ENCODE peak calls at places on chromosomes 16 and 17, in five cellular contexts. Q is mucosa of descending colon, C is stomach, F is SK-N-SH, G is aorta. W is an unnamed sample.

GRCh38 chr16:67444259-67445125 is 13.6 kb downstream of the HSD11B2 start:
- DNase-seq in G (no peak), F (no peak), Q (no peak), C (no peak), W (no peak)

GRCh38 chr16:53159781-53160436 is 105.1 kb downstream of the CHD9 start:
- DNase-seq in Q (no peak), G (no peak), F (peak; percentile 43), C (no peak), W (no peak)

GRCh38 chr16:17138801-17139200 is 332.0 kb downstream of the XYLT1 start:
- DNase-seq in G (no peak), Q (no peak), C (no peak), F (no peak), W (no peak)

GRCh38 chr16:84484579-84485254 is 19.7 kb downstream of the MEAK7 start:
- DNase-seq in F (peak; percentile 77), Q (peak; percentile 69), G (no peak), C (peak; percentile 64), W (no peak)

GRCh38 chr17:12734852-12735430 is 54.4 kb upstream of the ARHGAP44 start:
- DNase-seq in Q (no peak), C (no peak), F (no peak), G (no peak), W (no peak)

GRCh38 chr17:13750783-13751484 is 149.2 kb upstream of the HS3ST3A1 start:
- DNase-seq in C (no peak), Q (no peak), F (no peak), G (no peak), W (no peak)

GRCh38 chr17:7686221-7687071 is 844 bp downstream of the TP53 start:
- DNase-seq in G (peak; percentile 88), F (peak; percentile 80), C (peak; percentile 76), Q (peak; percentile 82), W (peak; percentile 81)

GRCh38 chr17:63185420-63185819 is 219.4 kb downstream of the TANC2 start:
- DNase-seq in Q (no peak), F (no peak), G (no peak), C (no peak), W (no peak)

GRCh38 chr16:75627856-75628255 is 4.8 kb upstream of the ADAT1 start:
- DNase-seq in G (no peak), C (no peak), F (no peak), Q (no peak), W (no peak)

GRCh38 chr17:47957591-47958490 is at the start of gene PRR15L:
- DNase-seq in C (peak; percentile 93), G (no peak), F (no peak), Q (peak; percentile 88), W (peak; percentile 77)

GRCh38 chr16:53545433-53545832 is 42.4 kb upstream of the AKTIP start:
- DNase-seq in C (no peak), G (no peak), F (no peak), Q (no peak), W (no peak)

GRCh38 chr16:66159987-66160386 is 206.5 kb upstream of the CDH5 start:
- DNase-seq in G (no peak), C (no peak), Q (no peak), F (no peak), W (no peak)

GRCh38 chr17:31309525-31309924 is 4.3 kb downstream of the EVI2B start:
- DNase-seq in F (no peak), C (no peak), G (no peak), Q (no peak), W (no peak)

GRCh38 chr16:66601471-66601870 is 3.0 kb upstream of the CMTM3 start:
- DNase-seq in C (no peak), G (no peak), F (no peak), Q (no peak), W (no peak)

GRCh38 chr16:48608871-48609452 is 1.0 kb downstream of the N4BP1 start:
- DNase-seq in C (peak; percentile 21), G (no peak), F (peak; percentile 66), Q (no peak), W (no peak)

GRCh38 chr17:20053343-20053964 is 44.3 kb downstream of the SPECC1 start:
- DNase-seq in Q (no peak), F (no peak), G (no peak), C (no peak), W (no peak)

GRCh38 chr17:9239821-9240658 is 218.7 kb downstream of the NTN1 start:
- DNase-seq in Q (peak; percentile 87), F (peak; percentile 97), G (peak; percentile 88), C (peak; percentile 71), W (peak; percentile 85)

GRCh38 chr16:81616321-81617020 is 162.6 kb upstream of the PLCG2 start:
- DNase-seq in C (peak; percentile 73), Q (peak; percentile 76), F (peak; percentile 65), G (peak; percentile 85), W (peak; percentile 79)

GRCh38 chr17:79748296-79749099 is 17.8 kb downstream of the ENPP7 start:
- DNase-seq in G (no peak), C (no peak), Q (no peak), F (peak; percentile 82), W (no peak)

GRCh38 chr16:19240494-19240893 is 45.0 kb upstream of the CLEC19A start:
- DNase-seq in C (no peak), G (no peak), Q (no peak), F (no peak), W (no peak)

GRCh38 chr17:72102366-72102765 is 18.5 kb upstream of the SOX9 start:
- DNase-seq in G (no peak), F (no peak), Q (no peak), C (no peak), W (no peak)

GRCh38 chr17:42653179-42654124 is 5.6 kb upstream of the TUBG2 start:
- DNase-seq in Q (peak; percentile 49), C (no peak), F (peak; percentile 83), G (peak; percentile 79), W (no peak)

GRCh38 chr16:3737181-3737580 is 19.9 kb upstream of the TRAP1 start:
- DNase-seq in F (no peak), Q (no peak), C (no peak), G (no peak), W (no peak)

GRCh38 chr16:49748322-49748721 is 107.6 kb downstream of the ZNF423 start:
- DNase-seq in Q (no peak), C (no peak), G (peak; percentile 59), F (no peak), W (no peak)

GRCh38 chr16:31201511-31202401 is 804 bp downstream of the PYCARD start:
- DNase-seq in C (peak; percentile 47), Q (peak; percentile 86), F (peak; percentile 50), G (peak; percentile 64), W (peak; percentile 73)

GRCh38 chr17:40071720-40072480 is 9.1 kb downstream of the THRA start:
- DNase-seq in C (peak; percentile 95), G (peak; percentile 83), Q (peak; percentile 87), F (peak; percentile 79), W (peak; percentile 85)

GRCh38 chr17:13702266-13702665 is 100.5 kb upstream of the HS3ST3A1 start:
- DNase-seq in C (no peak), G (no peak), F (no peak), Q (no peak), W (no peak)

GRCh38 chr16:22322021-22322471 is 24.8 kb downstream of the POLR3E start:
- DNase-seq in G (no peak), C (no peak), Q (no peak), F (no peak), W (no peak)

GRCh38 chr17:39208136-39208535 is 8.1 kb downstream of the RPL19 start:
- DNase-seq in C (no peak), Q (no peak), F (no peak), G (no peak), W (peak; percentile 73)

GRCh38 chr16:28157768-28158535 is 53.8 kb downstream of the XPO6 start:
- DNase-seq in F (no peak), C (no peak), Q (no peak), G (no peak), W (no peak)

DNA sequence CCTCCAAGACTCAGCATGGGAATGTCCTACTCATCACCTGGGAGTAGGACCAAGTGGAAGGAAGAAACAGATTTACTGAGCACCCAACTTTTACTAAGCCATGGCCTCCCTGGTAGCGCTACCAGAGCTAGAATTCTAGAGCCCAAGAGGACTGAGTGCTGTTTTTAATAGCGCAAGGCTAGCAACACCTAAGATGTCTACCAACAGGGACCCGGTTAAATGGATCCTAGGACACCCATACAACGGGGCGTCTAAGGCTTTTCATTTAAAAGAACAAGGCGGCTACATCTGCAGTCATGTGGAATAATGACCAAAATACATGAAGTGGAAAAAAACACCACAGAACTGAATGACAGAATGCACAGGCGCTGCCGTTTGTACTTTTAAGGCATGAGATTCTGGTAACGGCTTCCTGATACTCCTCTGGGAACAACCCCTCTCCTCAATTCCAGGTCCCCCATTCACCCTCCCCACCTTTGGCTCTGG is 5.1 kb downstream of the GGA2 start:
- DNase-seq in F (no peak), Q (no peak), G (no peak), C (no peak), W (no peak)
- H3K4me3 ChIP-seq in F (no peak overlapping the region), Q (no peak overlapping the region), G (no peak overlapping the region), C (no peak overlapping the region), W (no peak overlapping the region)

GRCh38 chr16:23394141-23394540 is 58.8 kb downstream of the COG7 start:
- DNase-seq in Q (no peak), G (no peak), C (no peak), F (no peak), W (no peak)
- H3K36me3 ChIP-seq in Q (no peaks in the 10 kb centered on the region), G (peaks cover 2% of the 10 kb centered on the region), C (peaks cover 54% of the 10 kb centered on the region), F (peaks cover 51% of the 10 kb centered on the region), W (peaks cover 80% of the 10 kb centered on the region)

GRCh38 chr17:28317099-28317964 is 1.7 kb upstream of the TMEM97 start:
- DNase-seq in C (no peak), Q (no peak), G (no peak), F (peak; percentile 27), W (no peak)
- H3K4me3 ChIP-seq in C (no peak overlapping the region), Q (no peak overlapping the region), G (no peak overlapping the region), F (no peak overlapping the region), W (no peak overlapping the region)

DNA sequence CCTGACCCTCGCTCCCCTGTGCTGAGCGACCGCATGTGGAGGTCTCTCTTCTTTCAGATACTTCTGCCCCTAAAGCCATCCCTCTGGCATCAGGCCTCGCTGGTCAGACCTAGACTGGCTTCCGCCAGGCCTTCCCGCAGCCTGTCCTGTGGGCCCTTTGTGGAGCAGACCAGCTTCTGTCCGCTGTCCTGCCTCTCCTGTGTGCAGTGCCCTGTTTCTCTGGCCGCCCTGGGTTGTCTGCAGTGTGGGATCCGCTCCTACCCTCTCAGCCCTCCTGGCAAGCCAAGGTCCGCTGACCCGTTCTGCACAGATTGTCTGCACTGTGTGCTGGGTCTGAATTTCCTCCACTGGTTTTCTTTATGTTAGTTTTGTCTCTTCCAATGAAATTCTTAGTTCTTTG is 21.5 kb upstream of the MC1R start:
- DNase-seq in G (no peak), C (no peak), Q (no peak), F (no peak), W (no peak)
- H3K36me3 ChIP-seq in G (peaks cover 10% of the 10 kb centered on the region), C (peaks cover 86% of the 10 kb centered on the region), Q (peaks cover 4% of the 10 kb centered on the region), F (peaks cover 64% of the 10 kb centered on the region), W (peaks cover 91% of the 10 kb centered on the region)

GRCh38 chr16:68448360-68448970 is at the start of gene SMPD3:
- DNase-seq in G (peak; percentile 98), Q (peak; percentile 97), C (peak; percentile 99), F (peak; percentile 97), W (peak; percentile 99)
- H3K4me3 ChIP-seq in G (no peak within 1 kb of the TSS), Q (no peak within 1 kb of the TSS), C (peak within 1 kb of the TSS; percentile 76), F (peak within 1 kb of the TSS; percentile 67), W (peak within 1 kb of the TSS; percentile 68)

DNA sequence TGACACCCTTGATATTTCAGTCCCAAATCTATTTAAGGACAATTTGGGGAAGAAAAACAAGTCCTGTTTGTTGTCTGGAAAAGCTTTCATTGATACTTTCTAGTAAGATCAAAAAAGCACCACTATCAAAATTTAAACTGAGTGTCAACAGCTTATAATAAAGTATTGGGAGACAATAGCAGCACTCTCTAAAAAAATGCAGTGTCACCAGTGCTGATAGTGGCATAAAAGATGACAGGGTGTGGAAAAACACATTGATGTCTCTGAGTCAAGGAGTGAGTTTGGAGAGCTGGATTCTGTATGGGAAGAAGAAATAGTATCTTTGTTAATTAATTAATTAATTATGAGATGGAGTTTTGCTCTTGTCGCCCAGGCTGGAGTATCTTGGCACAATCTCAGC is 8.3 kb upstream of the TOM1L1 start:
- DNase-seq in C (no peak), Q (no peak), F (no peak), G (no peak), W (no peak)
- H3K36me3 ChIP-seq in C (no peaks in the 10 kb centered on the region), Q (no peaks in the 10 kb centered on the region), F (no peaks in the 10 kb centered on the region), G (no peaks in the 10 kb centered on the region), W (no peaks in the 10 kb centered on the region)

W was measured in lower lobe of right lung.